ENCODE peak calls at places on chromosomes 7 and 10, in ten cellular contexts. I is NCI-H2081; X is upper lobe of right lung; L is HCT116; H is natural killer cell; U is EL; C is activated CD8-positive, alpha-beta memory T cell treated with anti-CD3 and anti-CD28 coated beads for 48 hours; N is HEK293T; A is T-helper 9 cell; T is NCI-H1694. S is an unnamed sample.

GRCh38 chr7:131188367-131189339 is 139.0 kb upstream of the MKLN1 start:
- DNase-seq in I (no peak), X (no peak), L (peak; percentile 93), H (peak; percentile 37), U (peak; percentile 97), C (peak; percentile 34), N (no peak), A (peak; percentile 33), T (no peak), S (no peak)

GRCh38 chr10:972763-973162 is 15.5 kb upstream of the GTPBP4 start:
- DNase-seq in I (no peak), X (peak; percentile 52), L (no peak), H (no peak), U (no peak), C (no peak), N (no peak), A (no peak), T (no peak), S (no peak)

GRCh38 chr7:130381468-130382312 is 1.4 kb downstream of the CPA1 start:
- DNase-seq in I (no peak), X (no peak), L (no peak), H (peak; percentile 11), U (no peak), C (no peak), N (no peak), A (no peak), T (no peak), S (no peak)

GRCh38 chr10:84264611-84265141 is 19.8 kb downstream of the RGR start:
- DNase-seq in I (peak; percentile 70), X (peak; percentile 77), L (peak; percentile 48), H (peak; percentile 62), U (peak; percentile 56), C (peak; percentile 44), N (peak; percentile 81), A (peak; percentile 58), T (peak; percentile 75), S (no peak)

GRCh38 chr7:151895695-151896485 is 19.0 kb upstream of the PRKAG2 start:
- DNase-seq in I (no peak), X (no peak), L (no peak), H (no peak), U (peak; percentile 2), C (no peak), N (no peak), A (no peak), T (peak; percentile 11), S (no peak)

GRCh38 chr10:60343254-60343653 is 46.4 kb downstream of the ANK3 start:
- DNase-seq in I (no peak), X (no peak), L (no peak), H (no peak), U (peak; percentile 38), C (no peak), N (no peak), A (no peak), T (no peak), S (no peak)

GRCh38 chr10:95428702-95429101 is 132.5 kb downstream of the SORBS1 start:
- DNase-seq in I (no peak), X (no peak), L (no peak), H (no peak), U (no peak), C (no peak), N (no peak), A (no peak), T (no peak), S (no peak)

GRCh38 chr10:132641401-132641800 is 103.8 kb downstream of the INPP5A start:
- DNase-seq in I (no peak), X (peak; percentile 21), L (no peak), H (no peak), U (no peak), C (no peak), N (no peak), A (no peak), T (no peak), S (no peak)

GRCh38 chr10:127600479-127600878 is 51.4 kb downstream of the NPS start:
- DNase-seq in I (no peak), X (no peak), L (no peak), H (no peak), U (no peak), C (no peak), N (no peak), A (no peak), T (no peak), S (no peak)

GRCh38 chr10:125084191-125085186 is 75.9 kb downstream of the CTBP2 start:
- DNase-seq in I (peak; percentile 55), X (peak; percentile 62), L (peak; percentile 85), H (no peak), U (peak; percentile 98), C (no peak), N (peak; percentile 48), A (no peak), T (no peak), S (no peak)

GRCh38 chr10:7409732-7410168 is 1.1 kb downstream of the SFMBT2 start:
- DNase-seq in I (peak; percentile 12), X (no peak), L (no peak), H (no peak), U (no peak), C (peak; percentile 17), N (no peak), A (no peak), T (no peak), S (no peak)

GRCh38 chr10:92290837-92291609 is at the start of the genes CPEB3 and MARCHF5:
- DNase-seq in I (peak; percentile 94), X (peak; percentile 99), L (peak; percentile 91), H (peak; percentile 87), U (peak; percentile 96), C (peak; percentile 72), N (peak; percentile 97), A (peak; percentile 86), T (peak; percentile 83), S (peak; percentile 30)

GRCh38 chr7:18212788-18213187 is 185.1 kb upstream of the PRPS1L1 start:
- DNase-seq in I (peak; percentile 74), X (no peak), L (no peak), H (no peak), U (peak; percentile 11), C (no peak), N (no peak), A (no peak), T (no peak), S (peak; percentile 22)

GRCh38 chr10:79406683-79407396 is 38.6 kb downstream of the ZCCHC24 start:
- DNase-seq in I (no peak), X (no peak), L (no peak), H (no peak), U (no peak), C (no peak), N (no peak), A (no peak), T (no peak), S (no peak)

GRCh38 chr10:46091834-46092522 is 45.9 kb upstream of the MSMB start:
- DNase-seq in I (no peak), X (no peak), L (no peak), H (no peak), U (no peak), C (no peak), N (no peak), A (no peak), T (no peak), S (no peak)

GRCh38 chr7:880450-880849 is 4.1 kb downstream of the GET4 start:
- DNase-seq in I (peak; percentile 26), X (no peak), L (no peak), H (no peak), U (no peak), C (no peak), N (no peak), A (no peak), T (peak; percentile 6), S (no peak)

GRCh38 chr10:52491246-52492000 is 177.3 kb downstream of the DKK1 start:
- DNase-seq in I (no peak), X (no peak), L (no peak), H (no peak), U (peak; percentile 74), C (no peak), N (no peak), A (no peak), T (no peak), S (no peak)

GRCh38 chr7:108455833-108456677 is at the start of gene NRCAM:
- DNase-seq in I (peak; percentile 93), X (peak; percentile 71), L (no peak), H (no peak), U (peak; percentile 26), C (peak; percentile 26), N (peak; percentile 76), A (no peak), T (peak; percentile 64), S (peak; percentile 30)

GRCh38 chr10:47326306-47326926 is 4.2 kb downstream of the GDF2 start:
- DNase-seq in I (no peak), X (peak; percentile 33), L (no peak), H (no peak), U (no peak), C (no peak), N (no peak), A (no peak), T (no peak), S (no peak)

GRCh38 chr10:133198206-133198605 is 31.8 kb upstream of the UTF1 start:
- DNase-seq in I (no peak), X (no peak), L (no peak), H (no peak), U (no peak), C (no peak), N (no peak), A (no peak), T (no peak), S (no peak)

GRCh38 chr7:117068511-117069155 is 115.3 kb downstream of the ST7 start:
- DNase-seq in I (peak; percentile 89), X (no peak), L (no peak), H (no peak), U (no peak), C (no peak), N (no peak), A (no peak), T (peak; percentile 34), S (peak; percentile 86)